ENCODE peak calls at places on chromosomes 4 and X, in eight cellular contexts. U, Y, V, A, W, I, L and G are unnamed samples.
A peak's percentile ranks its signal among the peaks of the same experiment; 100 is the strongest.

GRCh38 chrX:47723689-47724088 is 64.7 kb upstream of the UXT start:
- DNase-seq in I (no peak), Y (no peak), U (no peak), L (peak; percentile 40), A (no peak), W (no peak), V (no peak), G (no peak)

GRCh38 chrX:119916310-119916709 is 20.6 kb downstream of the AKAP14 start:
- DNase-seq in W (no peak), V (no peak), U (no peak), I (no peak), Y (no peak), A (no peak), L (no peak), G (no peak)

GRCh38 chr4:162229670-162230069 is 65.9 kb upstream of the FSTL5 start:
- DNase-seq in Y (peak; percentile 1), I (no peak), L (no peak), W (no peak), U (no peak), V (no peak), A (no peak), G (no peak)

GRCh38 chr4:115190529-115190928 is 77.1 kb upstream of the NDST4 start:
- DNase-seq in U (no peak), W (no peak), I (no peak), V (no peak), A (no peak), L (no peak), Y (no peak), G (no peak)

GRCh38 chr4:152255437-152255836 is 280.5 kb downstream of the FBXW7 start:
- DNase-seq in I (peak; percentile 39), U (peak; percentile 37), Y (no peak), A (peak; percentile 15), L (peak; percentile 46), W (no peak), V (no peak), G (no peak)

GRCh38 chrX:45505214-45505613 is 304.5 kb upstream of the DIPK2B start:
- DNase-seq in Y (no peak), L (no peak), A (no peak), I (no peak), V (no peak), U (no peak), W (no peak), G (peak; percentile 55)

GRCh38 chrX:13670197-13670596 is 17.3 kb downstream of the TCEANC start:
- DNase-seq in V (no peak), L (no peak), U (no peak), I (no peak), Y (no peak), A (no peak), W (no peak), G (no peak)

GRCh38 chr4:134787315-134787714 is 585.7 kb upstream of the PABPC4L start:
- DNase-seq in U (no peak), Y (no peak), I (no peak), L (no peak), A (no peak), V (no peak), W (no peak), G (no peak)

GRCh38 chr4:103032575-103032974 is 13.1 kb upstream of the SLC9B1 start:
- DNase-seq in Y (peak; percentile 43), A (no peak), V (peak; percentile 58), L (peak; percentile 30), I (no peak), W (no peak), U (no peak), G (no peak)

GRCh38 chrX:53080628-53081580 is 1.3 kb upstream of the TSPYL2 start:
- DNase-seq in I (peak; percentile 42), Y (no peak), U (no peak), A (no peak), L (no peak), W (no peak), V (no peak), G (no peak)

GRCh38 chr4:19583827-19584569 is 667.7 kb upstream of the SLIT2 start:
- DNase-seq in A (no peak), V (no peak), L (no peak), I (no peak), Y (no peak), W (no peak), U (no peak), G (peak; percentile 43)

GRCh38 chr4:7638984-7639789 is 204.5 kb upstream of the PSAPL1 start:
- DNase-seq in A (no peak), W (no peak), I (no peak), L (no peak), U (no peak), Y (no peak), V (no peak), G (no peak)

GRCh38 chr4:3822230-3822947 is 56.2 kb downstream of the ADRA2C start:
- DNase-seq in L (no peak), A (no peak), W (peak; percentile 57), I (no peak), V (no peak), U (no peak), Y (no peak), G (no peak)

GRCh38 chr4:107721436-107722090 is 1.5 kb upstream of the PAPSS1 start:
- DNase-seq in W (peak; percentile 69), Y (no peak), V (peak; percentile 62), A (peak; percentile 31), I (peak; percentile 38), L (peak; percentile 62), U (peak; percentile 37), G (no peak)

GRCh38 chr4:93359609-93360008 is 468.9 kb upstream of the ATOH1 start:
- DNase-seq in Y (no peak), V (no peak), I (no peak), A (no peak), W (no peak), L (peak; percentile 8), U (no peak), G (no peak)

GRCh38 chr4:44629280-44629866 is 22.1 kb downstream of the YIPF7 start:
- DNase-seq in Y (peak; percentile 57), I (peak; percentile 34), W (peak; percentile 55), V (no peak), A (peak; percentile 4), U (no peak), L (peak; percentile 49), G (no peak)

GRCh38 chr4:78532046-78532445 is 19.5 kb upstream of the ANXA3 start:
- DNase-seq in A (no peak), L (no peak), Y (no peak), U (no peak), W (no peak), V (no peak), I (no peak), G (no peak)

GRCh38 chrX:73563740-73564073 is 710 bp downstream of the CHIC1 start:
- DNase-seq in W (no peak), Y (no peak), U (no peak), L (no peak), I (no peak), A (no peak), V (no peak), G (no peak)